ENCODE peak calls at places on chromosome 10, in seven cellular contexts. U is fibroblast of lung; E is mucosa of descending colon; M is effector memory CD4-positive, alpha-beta T cell; S is CD4-positive, alpha-beta T cell; H is naive thymus-derived CD4-positive, alpha-beta T cell; R is GM23248. T is an unnamed sample.
A peak's percentile ranks its signal among the peaks of the same experiment; 100 is the strongest.

GRCh38 chr10:33116293-33116697 is 158.3 kb upstream of the ITGB1 start:
- DNase-seq in U (peak; percentile 78), E (peak; percentile 31), M (peak; percentile 29), S (no peak), H (no peak), R (peak; percentile 36), T (no peak)

GRCh38 chr10:125000366-125001312 is 58.7 kb downstream of the ZRANB1 start:
- DNase-seq in U (peak; percentile 63), E (no peak), M (no peak), S (no peak), H (peak; percentile 16), R (peak; percentile 35), T (no peak)

GRCh38 chr10:70662362-70663220 is 9.7 kb upstream of the ADAMTS14 start:
- DNase-seq in U (peak; percentile 82), E (no peak), M (no peak), S (no peak), H (no peak), R (no peak), T (no peak)

GRCh38 chr10:31152421-31153133 is 120.9 kb upstream of the ZNF438 start:
- DNase-seq in U (no peak), E (no peak), M (no peak), S (no peak), H (no peak), R (no peak), T (no peak)

GRCh38 chr10:88106348-88106747 is 242.9 kb downstream of the PTEN start:
- DNase-seq in U (no peak), E (no peak), M (no peak), S (no peak), H (no peak), R (no peak), T (no peak)

GRCh38 chr10:49094707-49095106 is 20.6 kb downstream of the VSTM4 start:
- DNase-seq in U (no peak), E (no peak), M (no peak), S (no peak), H (no peak), R (no peak), T (no peak)

GRCh38 chr10:76871697-76872295 is 765.8 kb downstream of the KCNMA1 start:
- DNase-seq in U (no peak), E (no peak), M (no peak), S (no peak), H (no peak), R (no peak), T (no peak)

GRCh38 chr10:1530871-1531517 is 206.3 kb downstream of the ADARB2 start:
- DNase-seq in U (no peak), E (no peak), M (no peak), S (no peak), H (no peak), R (no peak), T (no peak)

GRCh38 chr10:117254774-117255735 is 14.1 kb downstream of the SLC18A2 start:
- DNase-seq in U (no peak), E (no peak), M (no peak), S (no peak), H (no peak), R (no peak), T (no peak)

GRCh38 chr10:110576220-110576619 is 8.7 kb downstream of the SMC3 start:
- DNase-seq in U (peak; percentile 87), E (no peak), M (no peak), S (no peak), H (no peak), R (peak; percentile 91), T (no peak)

GRCh38 chr10:120480848-120481247 is 23.8 kb downstream of the PLPP4 start:
- DNase-seq in U (no peak), E (no peak), M (no peak), S (no peak), H (no peak), R (no peak), T (no peak)

GRCh38 chr10:93859049-93859655 is 34.6 kb upstream of the SLC35G1 start:
- DNase-seq in U (peak; percentile 28), E (no peak), M (no peak), S (no peak), H (no peak), R (peak; percentile 28), T (no peak)

GRCh38 chr10:88927291-88927690 is 25.3 kb downstream of the ACTA2 start:
- DNase-seq in U (no peak), E (no peak), M (no peak), S (no peak), H (no peak), R (no peak), T (no peak)

GRCh38 chr10:22316286-22317120 is at the start of gene COMMD3:
- DNase-seq in U (peak; percentile 90), E (peak; percentile 91), M (peak; percentile 72), S (peak; percentile 68), H (peak; percentile 85), R (peak; percentile 97), T (peak; percentile 72)

GRCh38 chr10:34396669-34397068 is 418.4 kb downstream of the PARD3 start:
- DNase-seq in U (no peak), E (no peak), M (no peak), S (no peak), H (no peak), R (no peak), T (no peak)

GRCh38 chr10:11016959-11017574 is 605 bp upstream of the CELF2 start:
- DNase-seq in U (peak; percentile 26), E (peak; percentile 52), M (no peak), S (peak; percentile 5), H (no peak), R (peak; percentile 63), T (no peak)

GRCh38 chr10:38212460-38212859 is 118.3 kb downstream of the ZNF37A start:
- DNase-seq in U (no peak), E (no peak), M (no peak), S (no peak), H (no peak), R (no peak), T (no peak)
- H3K9me3 ChIP-seq in U (no peaks in the 10 kb centered on the region), E (peaks cover 12% of the 10 kb centered on the region), M (no peaks in the 10 kb centered on the region), S (no peaks in the 10 kb centered on the region), H (no peaks in the 10 kb centered on the region), R (no peaks in the 10 kb centered on the region), T (no peaks in the 10 kb centered on the region)

GRCh38 chr10:37813763-37814162 is 43.6 kb downstream of the ZNF248 start:
- DNase-seq in U (no peak), E (no peak), M (no peak), S (no peak), H (no peak), R (no peak), T (no peak)
- H3K9me3 ChIP-seq in U (no peaks in the 10 kb centered on the region), E (peaks cover 81% of the 10 kb centered on the region), M (peaks cover 22% of the 10 kb centered on the region), S (peaks cover 77% of the 10 kb centered on the region), H (peaks cover 63% of the 10 kb centered on the region), R (peaks cover 4% of the 10 kb centered on the region), T (peaks cover 5% of the 10 kb centered on the region)

GRCh38 chr10:114022292-114022691 is 21.4 kb upstream of the ADRB1 start:
- DNase-seq in U (peak; percentile 30), E (no peak), M (no peak), S (no peak), H (no peak), R (peak; percentile 16), T (no peak)
- H3K9me3 ChIP-seq in U (no peaks in the 10 kb centered on the region), E (no peaks in the 10 kb centered on the region), M (no peaks in the 10 kb centered on the region), S (no peaks in the 10 kb centered on the region), H (no peaks in the 10 kb centered on the region), R (no peaks in the 10 kb centered on the region), T (no peaks in the 10 kb centered on the region)

GRCh38 chr10:133511408-133511807 is 15.8 kb upstream of the CYP2E1 start:
- DNase-seq in U (no peak), E (no peak), M (no peak), S (no peak), H (no peak), R (no peak), T (no peak)

GRCh38 chr10:133509700-133510099 is 17.5 kb upstream of the CYP2E1 start:
- DNase-seq in U (no peak), E (no peak), M (no peak), S (no peak), H (no peak), R (no peak), T (no peak)

GRCh38 chr10:133516072-133516471 is 11.1 kb upstream of the CYP2E1 start:
- DNase-seq in U (no peak), E (no peak), M (no peak), S (no peak), H (no peak), R (no peak), T (no peak)

GRCh38 chr10:133515471-133515870 is 11.7 kb upstream of the CYP2E1 start:
- DNase-seq in U (no peak), E (no peak), M (no peak), S (no peak), H (no peak), R (no peak), T (no peak)

DNA sequence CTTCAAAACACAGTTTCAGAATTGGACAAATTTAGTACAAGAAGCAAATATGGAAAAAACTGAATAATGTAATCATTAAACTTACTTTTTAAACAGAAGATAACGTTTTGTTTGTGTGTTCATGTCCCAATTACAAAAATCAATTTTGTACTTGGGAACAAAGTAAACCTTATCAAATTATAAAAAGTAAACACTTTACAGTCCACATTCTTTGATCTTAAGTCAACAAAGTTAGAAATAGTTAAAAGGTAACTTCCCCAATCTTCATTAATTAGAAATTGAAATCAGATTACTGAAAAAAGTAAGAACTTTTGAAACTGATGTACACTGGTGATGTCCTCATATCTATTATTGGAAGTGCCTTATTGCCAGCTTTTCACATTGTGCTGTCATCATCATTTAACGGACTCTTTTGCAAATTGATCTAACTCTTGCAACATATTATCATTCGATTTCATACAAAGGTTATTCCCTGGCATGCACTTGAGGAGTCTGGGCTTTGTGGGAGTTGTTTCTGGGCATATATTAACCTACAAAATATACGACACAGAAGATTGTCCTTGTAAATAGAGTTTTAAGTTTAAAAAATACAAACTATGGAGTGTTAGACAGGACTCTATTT is 15.1 kb upstream of the CYP2E1 start:
- DNase-seq in U (no peak), E (no peak), M (no peak), S (no peak), H (no peak), R (no peak), T (no peak)
- H3K9me3 ChIP-seq in U (no peaks in the 10 kb centered on the region), E (no peaks in the 10 kb centered on the region), M (no peaks in the 10 kb centered on the region), S (no peaks in the 10 kb centered on the region), H (no peaks in the 10 kb centered on the region), R (no peaks in the 10 kb centered on the region), T (no peaks in the 10 kb centered on the region)

DNA sequence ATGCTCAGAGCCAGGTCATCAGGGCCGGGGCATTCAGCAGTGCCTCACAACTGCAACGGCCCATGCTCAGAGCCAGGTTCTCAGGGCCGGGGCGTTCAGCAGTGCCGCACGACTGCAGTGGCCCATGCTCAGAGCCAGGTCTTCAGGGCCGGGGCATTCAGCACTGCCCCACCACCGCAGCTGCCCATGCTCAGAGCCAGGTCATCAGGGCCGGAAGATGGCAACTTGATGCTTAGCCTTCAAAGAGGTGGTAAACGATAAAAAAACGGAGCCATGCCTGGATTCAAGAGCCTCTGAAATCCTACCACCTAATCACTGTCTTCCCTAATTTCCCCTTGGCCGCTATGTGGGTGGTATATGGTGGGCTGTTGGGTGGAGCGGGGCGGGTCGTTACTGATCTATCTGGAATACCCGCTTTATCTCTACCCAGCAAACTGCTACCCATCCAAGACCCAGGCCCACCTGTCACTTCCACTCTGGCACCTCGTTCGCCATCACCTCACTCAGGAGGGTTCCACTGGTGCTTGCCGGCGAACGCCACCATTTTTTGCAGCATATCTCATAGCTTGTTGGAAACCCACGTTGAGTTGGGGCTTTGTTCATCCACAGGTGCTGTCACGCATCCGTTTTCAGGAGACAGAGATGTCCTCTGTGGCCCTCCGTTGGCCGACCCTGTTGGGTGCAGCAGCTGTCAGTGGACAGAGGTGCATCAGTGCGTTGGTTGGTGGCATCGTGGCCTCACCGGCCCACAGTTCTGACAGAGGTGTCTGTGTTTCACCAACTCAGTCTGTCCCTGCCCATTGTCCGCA is 221.1 kb downstream of the EBF3 start:
- DNase-seq in U (no peak), E (no peak), M (no peak), S (no peak), H (no peak), R (no peak), T (no peak)
- H3K9me3 ChIP-seq in U (no peaks in the 10 kb centered on the region), E (peaks cover 3% of the 10 kb centered on the region), M (peaks cover 8% of the 10 kb centered on the region), S (peaks cover 17% of the 10 kb centered on the region), H (peaks cover 32% of the 10 kb centered on the region), R (no peaks in the 10 kb centered on the region), T (peaks cover 3% of the 10 kb centered on the region)

GRCh38 chr10:107098326-107098725 is 66.2 kb downstream of the SORCS1 start:
- DNase-seq in U (no peak), E (no peak), M (no peak), S (no peak), H (no peak), R (no peak), T (no peak)
- H3K9me3 ChIP-seq in U (no peaks in the 10 kb centered on the region), E (no peaks in the 10 kb centered on the region), M (no peaks in the 10 kb centered on the region), S (no peaks in the 10 kb centered on the region), H (no peaks in the 10 kb centered on the region), R (no peaks in the 10 kb centered on the region), T (no peaks in the 10 kb centered on the region)

T was measured in T-helper 17 cell.